ENCODE peak calls at places on chromosomes 7 and 10, in eight cellular contexts. G is MM.1S, F is SK-N-SH, Z is progenitor cell of endocrine pancreas, V is body of pancreas, U is foreskin fibroblast, S is GM20000, Q is chondrocyte. J is an unnamed sample.

GRCh38 chr10:124535731-124536495 is 74.3 kb downstream of the LHPP start:
- DNase-seq in Q (no peak), Z (no peak), U (no peak), V (no peak), G (no peak), S (peak), F (peak), J (no peak)

GRCh38 chr7:149721084-149721601 is 52.2 kb downstream of the ZNF467 start:
- DNase-seq in V (no peak), F (no peak), G (no peak), S (no peak), Q (no peak), Z (no peak), U (no peak), J (no peak)

GRCh38 chr10:11899067-11899876 is 76.1 kb downstream of the PROSER2 start:
- DNase-seq in U (no peak), Z (no peak), Q (peak), F (no peak), V (no peak), G (no peak), S (no peak), J (peak)

GRCh38 chr7:124712017-124712416 is 53.6 kb downstream of the GPR37 start:
- DNase-seq in G (no peak), Z (no peak), F (no peak), S (no peak), Q (no peak), U (no peak), V (no peak), J (no peak)

GRCh38 chr10:1938317-1938716 is 201.0 kb upstream of the ADARB2 start:
- DNase-seq in S (no peak), V (no peak), U (no peak), Z (no peak), G (peak), F (no peak), Q (no peak), J (no peak)

GRCh38 chr7:121798896-121799295 is 74.1 kb upstream of the PTPRZ1 start:
- DNase-seq in F (no peak), V (no peak), Q (no peak), S (no peak), U (no peak), G (peak), Z (no peak), J (peak)

GRCh38 chr10:3806603-3807002 is 21.6 kb upstream of the KLF6 start:
- DNase-seq in Q (no peak), V (peak), G (no peak), S (no peak), U (peak), F (no peak), Z (no peak), J (peak)

GRCh38 chr7:127107601-127108007 is 145.1 kb downstream of the GRM8 start:
- DNase-seq in S (peak), Q (no peak), F (peak), U (peak), V (peak), Z (peak), G (peak), J (peak)

GRCh38 chr10:15202639-15203038 is 34.1 kb upstream of the NMT2 start:
- DNase-seq in V (no peak), G (peak), U (no peak), Q (no peak), F (no peak), Z (no peak), S (no peak), J (no peak)

GRCh38 chr7:132381742-132382472 is 194.4 kb downstream of the PLXNA4 start:
- DNase-seq in Q (no peak), U (no peak), G (no peak), F (peak), S (no peak), Z (peak), V (peak), J (no peak)

GRCh38 chr10:113133497-113133896 is 183.4 kb downstream of the TCF7L2 start:
- DNase-seq in U (peak), Q (no peak), F (no peak), G (no peak), Z (no peak), V (no peak), S (no peak), J (no peak)

GRCh38 chr10:27359792-27360320 is 119.3 kb upstream of the ACBD5 start:
- DNase-seq in Z (no peak), F (no peak), U (no peak), Q (no peak), S (no peak), G (no peak), V (no peak), J (no peak)

GRCh38 chr7:1638113-1638726 is 31.9 kb upstream of the ELFN1 start:
- DNase-seq in V (no peak), G (no peak), Z (no peak), F (no peak), S (no peak), U (no peak), Q (peak), J (no peak)

GRCh38 chr7:47757946-47758371 is 176.0 kb upstream of the TNS3 start:
- DNase-seq in Z (no peak), F (no peak), Q (peak), V (peak), S (no peak), U (peak), G (no peak), J (peak)

GRCh38 chr10:111207525-111207924 is 130.7 kb downstream of the ADRA2A start:
- DNase-seq in Q (no peak), F (peak), Z (no peak), G (no peak), U (no peak), S (peak), V (peak), J (peak)

GRCh38 chr7:157358041-157358752 is 21.4 kb downstream of the DNAJB6 start:
- DNase-seq in S (no peak), G (no peak), F (no peak), Q (no peak), V (no peak), U (no peak), Z (no peak), J (no peak)

GRCh38 chr7:20713792-20714191 is 72.9 kb downstream of the SP8 start:
- DNase-seq in V (no peak), U (no peak), G (peak), Q (no peak), S (no peak), Z (no peak), F (no peak), J (no peak)

GRCh38 chr10:111098679-111099437 is 22.0 kb downstream of the ADRA2A start:
- DNase-seq in U (no peak), G (no peak), F (no peak), Z (no peak), Q (no peak), S (no peak), V (no peak), J (peak)

GRCh38 chr10:113753020-113753692 is 1.7 kb downstream of the PLEKHS1 start:
- DNase-seq in G (no peak), S (no peak), Z (no peak), Q (no peak), F (peak), V (peak), U (peak), J (peak)

GRCh38 chr7:28988818-28989595 is 30.9 kb upstream of the TRIL start:
- DNase-seq in V (peak), Z (no peak), G (no peak), S (no peak), F (no peak), U (peak), Q (no peak), J (peak)

GRCh38 chr7:134931487-134931886 is 54.8 kb upstream of the AGBL3 start:
- DNase-seq in V (no peak), S (no peak), Z (no peak), G (no peak), F (no peak), U (no peak), Q (no peak), J (no peak)

GRCh38 chr10:86082556-86082955 is 284.0 kb downstream of the GRID1 start:
- DNase-seq in Q (no peak), U (no peak), S (no peak), F (no peak), V (no peak), G (no peak), Z (no peak), J (no peak)

GRCh38 chr10:97399843-97400545 is 1.1 kb downstream of the RRP12 start:
- DNase-seq in U (peak), Q (no peak), G (peak), Z (no peak), V (peak), S (peak), F (peak), J (peak)

GRCh38 chr7:33958126-33958525 is 52.8 kb downstream of the BMPER start:
- DNase-seq in U (no peak), V (no peak), Q (no peak), F (no peak), G (no peak), S (no peak), Z (no peak), J (no peak)

GRCh38 chr10:32955299-32955772 is 2.7 kb downstream of the ITGB1 start:
- DNase-seq in S (no peak), F (no peak), Z (no peak), G (no peak), U (no peak), Q (no peak), V (no peak), J (no peak)

GRCh38 chr7:23346316-23346715 is 47.2 kb downstream of the MALSU1 start:
- DNase-seq in S (peak), U (no peak), Q (no peak), Z (no peak), V (no peak), F (no peak), G (peak), J (no peak)

GRCh38 chr7:154505362-154505761 is 453.2 kb downstream of the DPP6 start:
- DNase-seq in S (no peak), U (no peak), Z (no peak), Q (no peak), G (no peak), F (no peak), V (no peak), J (no peak)
- TF ChIP-seq CTCF in S (no peak), U (no peak), Z (no peak), Q (no peak), G (no peak), F (no peak), V (no peak), J (no peak)

DNA sequence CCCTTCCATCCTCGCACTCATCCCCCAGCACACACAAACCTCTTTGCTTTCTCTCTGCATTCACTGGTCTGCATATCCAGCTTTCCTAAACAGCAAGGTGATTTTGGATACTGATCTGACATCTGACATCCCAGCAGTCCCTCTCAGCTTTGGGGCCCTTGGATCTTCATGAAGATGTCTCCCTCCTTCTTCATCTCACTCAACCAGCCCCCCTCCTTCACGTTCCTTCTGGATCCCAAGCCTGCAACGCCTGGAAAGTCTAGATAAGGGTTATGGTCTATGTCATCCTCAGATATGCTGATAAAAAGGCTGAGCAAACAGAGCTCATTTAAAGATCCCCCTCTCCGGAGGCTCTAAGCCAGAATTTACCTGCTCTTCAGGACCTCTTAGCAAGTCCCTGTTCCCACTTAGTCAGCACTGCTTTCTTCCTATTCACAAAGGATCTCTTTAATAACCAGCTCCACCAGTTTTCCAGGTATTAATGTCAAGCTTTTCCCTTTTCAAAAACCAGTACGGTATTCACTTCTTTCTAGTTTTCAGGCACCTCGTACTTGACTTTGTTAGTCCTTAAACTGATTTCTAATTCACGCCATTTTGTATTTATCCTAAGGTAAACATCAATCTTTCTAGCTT is 38.9 kb downstream of the CREB3L2 start:
- DNase-seq in V (no peak), U (no peak), Q (no peak), Z (no peak), S (no peak), G (no peak), F (peak), J (no peak)
- TF ChIP-seq CTCF in V (no peak), U (no peak), Q (no peak), Z (no peak), S (no peak), G (no peak), F (no peak), J (no peak)

GRCh38 chr10:80952436-80952835 is 414.7 kb downstream of the SH2D4B start:
- DNase-seq in G (no peak), Q (no peak), U (no peak), F (no peak), V (no peak), Z (no peak), S (no peak), J (no peak)
- TF ChIP-seq CTCF in G (no peak), Q (no peak), U (no peak), F (no peak), V (no peak), Z (no peak), S (no peak), J (no peak)

GRCh38 chr7:30700941-30701340 is 18.7 kb upstream of the CRHR2 start:
- DNase-seq in G (no peak), U (no peak), Z (no peak), F (no peak), V (no peak), S (no peak), Q (peak), J (no peak)

GRCh38 chr7:30703756-30704155 is 21.5 kb upstream of the CRHR2 start:
- DNase-seq in Z (no peak), Q (no peak), V (no peak), G (no peak), F (no peak), S (no peak), U (no peak), J (no peak)

GRCh38 chr7:30699706-30700495 is 17.6 kb upstream of the CRHR2 start:
- DNase-seq in F (no peak), Z (no peak), V (no peak), G (no peak), U (no peak), S (no peak), Q (peak), J (no peak)

GRCh38 chr7:30705008-30705407 is 22.8 kb upstream of the CRHR2 start:
- DNase-seq in G (peak), Q (no peak), V (no peak), S (no peak), U (no peak), Z (no peak), F (no peak), J (no peak)

DNA sequence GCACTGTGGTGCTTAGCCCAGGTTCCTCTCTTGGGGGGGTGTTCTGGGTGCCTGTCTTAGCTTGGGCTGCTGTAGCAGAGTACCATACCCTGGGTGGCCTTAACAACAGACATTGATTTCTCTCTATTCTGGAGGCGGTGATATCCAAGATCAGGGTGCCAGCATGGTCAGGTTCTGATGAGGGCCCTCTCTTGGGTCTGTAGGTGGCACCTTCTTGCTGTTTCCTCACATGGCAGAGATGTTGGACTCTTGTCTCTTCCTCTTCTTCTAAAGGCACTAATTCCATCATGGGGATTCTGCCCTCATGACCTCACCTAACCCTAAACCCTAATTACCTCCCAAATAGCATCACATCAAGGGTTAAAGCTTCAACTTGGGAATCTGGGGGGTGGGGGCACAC is 19.9 kb upstream of the CRHR2 start:
- DNase-seq in G (no peak), U (peak), Z (no peak), V (no peak), Q (no peak), S (no peak), F (no peak), J (peak)
- TF ChIP-seq CTCF in G (peak), U (no peak), Z (no peak), V (no peak), Q (peak), S (no peak), F (no peak), J (no peak)

J was measured in MCF 10A.